ENCODE peak calls at places on chromosomes 3 and 15, in ten cellular contexts. D is astrocyte of the spinal cord, A is bronchial epithelial cell, L is pancreas, M is stomach, I is MM.1S, Z is cardiac muscle cell, J is heart left ventricle, G is AG04450, P is tibial artery. K is an unnamed sample.

GRCh38 chr15:79970921-79971434 is at the start of gene BCL2A1:
- DNase-seq in G (peak), J (no peak), L (no peak), M (peak), P (no peak), I (no peak), A (peak), D (peak), Z (no peak), K (peak)

GRCh38 chr15:51281368-51281967 is 56.9 kb downstream of the CYP19A1 start:
- DNase-seq in D (peak), A (peak), P (peak), J (peak), M (peak), I (peak), Z (peak), G (no peak), L (peak), K (no peak)

GRCh38 chr3:126996905-126997304 is 14.0 kb downstream of the PLXNA1 start:
- DNase-seq in J (no peak), L (no peak), I (no peak), D (peak), A (peak), Z (no peak), G (no peak), P (no peak), M (no peak), K (no peak)

GRCh38 chr15:95368211-95368610 is 962.3 kb upstream of the NR2F2 start:
- DNase-seq in P (no peak), M (no peak), I (no peak), G (no peak), Z (no peak), J (no peak), A (no peak), D (peak), L (no peak), K (no peak)

GRCh38 chr3:187295635-187296034 is 4.1 kb upstream of the MASP1 start:
- DNase-seq in M (no peak), P (no peak), J (no peak), G (no peak), A (no peak), D (no peak), L (no peak), Z (no peak), I (no peak), K (no peak)

GRCh38 chr3:110526732-110527727 is 544.6 kb upstream of the NECTIN3 start:
- DNase-seq in D (peak), Z (no peak), P (no peak), I (no peak), G (peak), J (no peak), A (peak), M (no peak), L (no peak), K (peak)

GRCh38 chr15:74393423-74393822 is 26.0 kb upstream of the CYP11A1 start:
- DNase-seq in I (peak), P (no peak), L (no peak), G (no peak), Z (no peak), J (no peak), D (no peak), M (no peak), A (no peak), K (no peak)

GRCh38 chr3:195063596-195064193 is 207.3 kb downstream of the XXYLT1 start:
- DNase-seq in Z (no peak), G (no peak), M (peak), D (no peak), L (no peak), A (no peak), I (no peak), P (no peak), J (no peak), K (no peak)

GRCh38 chr3:38084019-38084968 is 45.3 kb downstream of the DLEC1 start:
- DNase-seq in G (peak), J (no peak), D (peak), M (no peak), P (no peak), A (no peak), L (no peak), Z (peak), I (no peak), K (no peak)

GRCh38 chr3:103136621-103137020 is 701.8 kb downstream of the ZPLD1 start:
- DNase-seq in D (no peak), P (no peak), J (no peak), G (no peak), M (no peak), L (no peak), A (no peak), I (no peak), Z (no peak), K (no peak)

GRCh38 chr15:38843736-38844590 is 279.3 kb upstream of the RASGRP1 start:
- DNase-seq in D (no peak), L (no peak), I (no peak), Z (no peak), J (no peak), A (no peak), G (peak), P (no peak), M (no peak), K (peak)

GRCh38 chr3:175150812-175151411 is 291.8 kb downstream of the NAALADL2 start:
- DNase-seq in A (peak), M (no peak), Z (no peak), L (no peak), J (no peak), I (peak), D (peak), P (no peak), G (no peak), K (no peak)

GRCh38 chr3:121724130-121724529 is 25.4 kb downstream of the GOLGB1 start:
- DNase-seq in I (peak), L (no peak), G (no peak), D (no peak), P (no peak), Z (no peak), J (no peak), M (no peak), A (no peak), K (no peak)

GRCh38 chr15:85607141-85607806 is 187.5 kb downstream of the KLHL25 start:
- DNase-seq in Z (no peak), M (no peak), P (no peak), L (no peak), G (no peak), J (no peak), A (peak), I (no peak), D (peak), K (no peak)

GRCh38 chr3:149388714-149389417 is 11.4 kb upstream of the TM4SF1 start:
- DNase-seq in L (no peak), P (no peak), Z (no peak), J (no peak), I (no peak), D (no peak), M (no peak), A (no peak), G (no peak), K (no peak)

GRCh38 chr15:50380089-50380488 is 25.1 kb upstream of the GABPB1 start:
- DNase-seq in I (no peak), P (no peak), L (no peak), M (no peak), Z (no peak), A (no peak), J (no peak), G (no peak), D (peak), K (no peak)

GRCh38 chr3:162704238-162704637 is 1207.6 kb downstream of the OTOL1 start:
- DNase-seq in A (no peak), P (no peak), G (no peak), I (no peak), Z (no peak), J (no peak), L (no peak), M (no peak), D (no peak), K (no peak)

GRCh38 chr3:52088445-52089367 is 32.3 kb upstream of the DUSP7 start:
- DNase-seq in A (no peak), P (peak), G (no peak), Z (peak), L (no peak), I (no peak), M (no peak), J (peak), D (peak), K (no peak)

GRCh38 chr3:58291671-58292338 is 14.2 kb upstream of the RPP14 start:
- DNase-seq in J (no peak), D (no peak), A (no peak), M (no peak), Z (no peak), P (no peak), G (no peak), L (no peak), I (no peak), K (no peak)

GRCh38 chr3:58292866-58293265 is 13.2 kb upstream of the RPP14 start:
- DNase-seq in Z (no peak), G (no peak), P (no peak), I (no peak), L (no peak), J (no peak), D (no peak), A (no peak), M (no peak), K (no peak)

GRCh38 chr3:58287354-58287753 is 18.7 kb upstream of the RPP14 start:
- DNase-seq in J (no peak), A (no peak), Z (no peak), P (no peak), D (no peak), G (no peak), L (no peak), M (no peak), I (no peak), K (no peak)

GRCh38 chr3:58285334-58285733 is 20.7 kb upstream of the RPP14 start:
- DNase-seq in A (no peak), M (no peak), Z (no peak), J (no peak), I (no peak), P (no peak), D (no peak), L (no peak), G (no peak), K (no peak)

DNA sequence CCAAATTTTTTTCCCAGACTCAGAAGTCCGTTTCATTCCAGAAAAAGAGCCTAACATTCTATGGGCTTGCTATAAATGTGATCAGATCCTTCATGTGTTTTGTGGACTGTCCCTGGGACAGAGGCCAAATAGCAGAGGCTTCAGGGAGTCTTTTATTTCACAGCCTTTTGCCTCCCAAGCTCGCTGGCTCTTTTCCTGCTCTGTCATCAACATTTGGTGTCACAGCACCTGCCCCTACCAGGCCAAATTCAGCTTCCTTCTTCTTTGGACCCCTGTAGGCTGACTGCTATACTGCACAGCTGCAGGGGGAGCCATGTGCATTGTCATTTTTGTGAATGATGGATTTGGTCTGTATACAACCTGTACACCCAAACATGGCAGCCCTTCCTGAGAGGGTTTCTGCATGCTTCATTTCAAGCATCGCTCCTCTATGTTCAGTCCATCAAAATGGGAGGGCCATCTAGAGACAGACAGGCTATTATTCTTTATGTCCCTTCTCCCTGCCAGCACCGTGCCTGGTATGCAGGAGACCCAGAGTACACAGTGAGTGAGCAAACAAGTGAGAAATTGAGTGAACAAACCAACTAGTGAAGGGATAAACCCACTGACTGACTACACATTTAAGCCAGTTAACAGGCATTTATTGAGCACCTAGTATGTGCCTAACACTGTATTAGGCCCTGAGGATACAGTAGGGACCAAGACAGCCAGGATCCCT is 17.9 kb upstream of the RPP14 start:
- DNase-seq in L (no peak), Z (no peak), J (no peak), P (no peak), A (no peak), D (no peak), I (no peak), G (no peak), M (no peak), K (no peak)
- TF ChIP-seq CTCF in L (no peak), Z (no peak), J (no peak), P (no peak), A (no peak), D (no peak), I (no peak), G (no peak), M (no peak), K (no peak)

GRCh38 chr3:181838940-181839914 is 127.5 kb downstream of the SOX2 start:
- DNase-seq in M (peak), D (no peak), P (no peak), Z (no peak), A (peak), J (no peak), G (no peak), L (peak), I (peak), K (no peak)
- H3K4me3 ChIP-seq in M (no peak), D (no peak), P (no peak), Z (no peak), A (peak), J (no peak), G (no peak), L (no peak), I (peak), K (no peak)

GRCh38 chr3:29478671-29479070 is 197.8 kb downstream of the RBMS3 start:
- DNase-seq in D (no peak), A (no peak), P (no peak), Z (no peak), M (no peak), I (no peak), G (no peak), L (no peak), J (no peak), K (peak)

GRCh38 chr3:29475305-29475825 is 194.5 kb downstream of the RBMS3 start:
- DNase-seq in Z (no peak), D (no peak), A (no peak), J (no peak), L (no peak), I (no peak), P (no peak), M (no peak), G (no peak), K (no peak)

GRCh38 chr3:29481249-29481648 is 200.4 kb downstream of the RBMS3 start:
- DNase-seq in Z (no peak), I (no peak), G (no peak), A (no peak), M (no peak), D (no peak), P (no peak), L (no peak), J (no peak), K (no peak)

GRCh38 chr3:29475854-29476253 is 195.0 kb downstream of the RBMS3 start:
- DNase-seq in I (no peak), G (no peak), A (no peak), D (no peak), P (no peak), M (no peak), J (no peak), Z (no peak), L (no peak), K (no peak)
- TF ChIP-seq CTCF in I (no peak), G (no peak), A (no peak), D (no peak), P (no peak), M (no peak), J (no peak), Z (no peak), L (no peak), K (no peak)

DNA sequence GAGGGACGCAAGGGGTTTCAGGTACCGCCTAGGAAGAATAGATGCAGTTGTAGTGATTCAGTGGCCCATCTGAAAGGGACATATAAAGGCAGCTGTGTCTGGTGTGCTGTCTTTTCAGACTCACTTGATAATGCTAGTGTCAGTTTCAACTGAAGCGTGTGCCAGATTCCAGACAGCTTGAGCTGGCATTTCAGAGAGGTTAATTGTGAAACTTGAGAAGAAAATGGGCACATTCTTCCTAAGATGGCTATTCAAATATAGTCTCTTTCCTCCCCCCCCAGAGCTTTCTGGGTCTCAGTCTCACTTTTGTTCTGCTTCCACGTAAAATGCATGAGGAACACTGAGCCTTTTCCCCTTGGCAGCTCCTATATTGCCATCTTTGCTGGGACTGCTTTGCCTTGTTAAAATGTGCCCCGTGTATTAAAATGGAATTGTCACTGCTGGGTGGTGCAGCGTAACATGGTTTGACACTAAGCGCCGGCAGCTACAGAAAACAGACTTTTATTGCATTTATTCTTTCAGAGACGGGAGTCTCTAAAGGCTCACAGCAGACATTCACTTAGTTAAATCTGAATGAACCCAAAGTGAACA is 478.7 kb downstream of the RBMS3 start:
- DNase-seq in P (no peak), L (no peak), J (peak), I (no peak), Z (no peak), A (peak), M (no peak), D (peak), G (no peak), K (no peak)
- H3K4me3 ChIP-seq in P (peak), L (no peak), J (no peak), I (no peak), Z (no peak), A (no peak), M (no peak), D (no peak), G (no peak), K (no peak)

GRCh38 chr15:92078270-92078669 is 224.8 kb downstream of the SLCO3A1 start:
- DNase-seq in I (no peak), Z (no peak), L (no peak), A (no peak), D (no peak), G (no peak), J (no peak), M (no peak), P (no peak), K (no peak)
- TF ChIP-seq CTCF in I (no peak), Z (no peak), L (no peak), A (no peak), D (no peak), G (no peak), J (no peak), M (no peak), P (no peak), K (no peak)

DNA sequence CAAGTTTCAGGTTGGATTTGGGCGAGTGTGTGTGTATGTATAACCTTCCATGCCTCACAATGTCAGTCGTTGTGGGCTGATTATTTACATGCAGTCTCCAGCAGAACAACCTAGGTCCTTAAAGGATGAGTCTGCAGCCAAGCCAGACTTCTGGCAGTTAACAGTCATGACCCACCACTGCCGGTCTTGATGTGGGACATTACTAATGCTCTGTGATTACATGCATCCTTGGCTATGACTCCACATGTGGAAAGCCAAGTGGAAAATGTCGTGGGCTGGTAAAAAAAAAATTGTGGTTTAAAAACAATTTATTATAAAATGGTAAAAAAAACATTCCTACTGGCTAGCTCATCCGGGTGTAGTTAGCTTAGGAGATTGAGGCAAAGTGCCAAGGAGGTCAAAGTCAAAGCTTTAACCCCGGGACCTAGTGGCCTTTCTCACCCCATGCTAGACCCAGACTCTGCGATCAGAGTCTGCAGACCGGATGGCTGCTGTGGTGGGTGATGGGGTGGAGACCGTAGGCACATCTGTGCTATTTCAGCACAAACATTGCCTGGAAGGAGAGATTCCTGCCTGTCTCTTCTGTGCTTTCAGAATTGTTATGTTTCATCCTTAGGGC is 6.8 kb downstream of the RARRES1 start:
- DNase-seq in P (peak), D (peak), I (no peak), M (no peak), Z (no peak), G (peak), A (peak), J (peak), L (no peak), K (peak)
- H3K4me3 ChIP-seq in P (no peak), D (no peak), I (no peak), M (no peak), Z (no peak), G (no peak), A (no peak), J (no peak), L (no peak), K (no peak)

GRCh38 chr15:66681395-66681794 is 20.6 kb upstream of the SMAD6 start:
- DNase-seq in L (no peak), I (no peak), J (no peak), G (no peak), A (no peak), Z (no peak), D (no peak), M (no peak), P (no peak), K (no peak)
- TF ChIP-seq CTCF in L (no peak), I (no peak), J (no peak), G (no peak), A (no peak), Z (no peak), D (no peak), M (no peak), P (no peak), K (no peak)

GRCh38 chr15:73368301-73369072 is at the start of gene HCN4:
- DNase-seq in L (no peak), P (no peak), A (no peak), M (no peak), I (no peak), Z (peak), G (no peak), J (peak), D (no peak), K (no peak)

GRCh38 chr15:73366766-73367623 is 1.8 kb downstream of the HCN4 start:
- DNase-seq in P (no peak), I (no peak), Z (peak), G (no peak), L (no peak), D (no peak), M (no peak), A (no peak), J (peak), K (no peak)

GRCh38 chr15:73367624-73368300 is 996 bp downstream of the HCN4 start:
- DNase-seq in G (no peak), J (no peak), D (no peak), Z (no peak), L (no peak), I (no peak), P (no peak), M (no peak), A (no peak), K (no peak)

GRCh38 chr15:73370151-73370550 is 1.4 kb upstream of the HCN4 start:
- DNase-seq in J (no peak), M (no peak), D (no peak), I (no peak), A (peak), L (no peak), P (no peak), G (no peak), Z (peak), K (no peak)

GRCh38 chr15:73369073-73369694 is 426 bp upstream of the HCN4 start:
- DNase-seq in A (no peak), D (no peak), M (no peak), P (no peak), Z (peak), J (no peak), L (no peak), G (no peak), I (no peak), K (no peak)
- H3K4me3 ChIP-seq in A (no peak), D (no peak), M (peak), P (no peak), Z (peak), J (peak), L (no peak), G (no peak), I (no peak), K (no peak)